ENCODE peak calls at places on chromosomes 7 and 10, in six cellular contexts. O is hepatocyte, C is heart right ventricle, M is colonic mucosa, D is stomach, P is PC-9. X is an unnamed sample. For H3K4me1, the result is how much of the 10 kb centered on the place peaks cover.

GRCh38 chr10:131743190-131744151 is 157.3 kb upstream of the PPP2R2D start:
- DNase-seq in M (no peak), P (no peak), D (no peak), C (no peak), O (peak), X (no peak)

GRCh38 chr7:121431996-121432395 is 35.9 kb upstream of the FAM3C start:
- DNase-seq in D (no peak), C (no peak), O (no peak), M (no peak), P (no peak), X (no peak)

GRCh38 chr10:68135922-68136718 is 26.8 kb downstream of the MYPN start:
- DNase-seq in D (no peak), O (peak), C (no peak), M (peak), P (peak), X (no peak)

GRCh38 chr10:130108934-130109604 is 1.6 kb downstream of the C10orf143 start:
- DNase-seq in O (no peak), P (no peak), C (no peak), D (no peak), M (no peak), X (no peak)

GRCh38 chr10:24444337-24444736 is 235.4 kb downstream of the KIAA1217 start:
- DNase-seq in O (no peak), C (no peak), P (no peak), M (no peak), D (no peak), X (no peak)

GRCh38 chr7:75813084-75813483 is 522 bp downstream of the CCL24 start:
- DNase-seq in C (no peak), M (no peak), D (no peak), O (no peak), P (no peak), X (no peak)

GRCh38 chr10:79275431-79275851 is 71.8 kb upstream of the PPIF start:
- DNase-seq in M (no peak), P (no peak), O (no peak), D (peak), C (peak), X (peak)

GRCh38 chr10:119119400-119119799 is 15.5 kb downstream of the DENND10 start:
- DNase-seq in C (no peak), M (no peak), P (no peak), O (no peak), D (no peak), X (no peak)

GRCh38 chr10:59805043-59805442 is 51.8 kb upstream of the MRLN start:
- DNase-seq in P (peak), M (peak), O (peak), D (peak), C (no peak), X (no peak)

GRCh38 chr10:121188005-121188404 is 336.8 kb downstream of the WDR11 start:
- DNase-seq in M (peak), P (no peak), D (no peak), O (peak), C (no peak), X (no peak)

GRCh38 chr7:45342236-45342635 is 184.6 kb downstream of the RAMP3 start:
- DNase-seq in C (no peak), P (no peak), D (no peak), M (no peak), O (no peak), X (no peak)

GRCh38 chr10:88209837-88210552 is 346.6 kb downstream of the PTEN start:
- DNase-seq in M (no peak), P (no peak), C (no peak), O (no peak), D (no peak), X (no peak)

GRCh38 chr7:12092499-12093130 is 118.5 kb upstream of the TMEM106B start:
- DNase-seq in P (no peak), C (no peak), O (no peak), M (no peak), D (no peak), X (no peak)

GRCh38 chr7:105191329-105191728 is 177.3 kb downstream of the KMT2E start:
- DNase-seq in P (no peak), O (no peak), D (no peak), C (no peak), M (no peak), X (no peak)

GRCh38 chr10:98646998-98647917 is 200.5 kb upstream of the HPS1 start:
- DNase-seq in P (no peak), D (no peak), M (no peak), O (no peak), C (no peak), X (no peak)

GRCh38 chr7:16554518-16555236 is 28.1 kb downstream of the LRRC72 start:
- DNase-seq in M (no peak), C (no peak), P (no peak), D (no peak), O (no peak), X (peak)

GRCh38 chr10:30062090-30062489 is 2.7 kb upstream of the JCAD start:
- DNase-seq in P (no peak), M (no peak), D (no peak), O (no peak), C (no peak), X (no peak)

GRCh38 chr7:30433082-30433481 is 45.5 kb downstream of the NOD1 start:
- DNase-seq in P (no peak), D (peak), C (peak), O (peak), M (peak), X (peak)

GRCh38 chr10:43196131-43196980 is 58.1 kb downstream of the CSGALNACT2 start:
- DNase-seq in M (no peak), O (no peak), P (no peak), D (no peak), C (no peak), X (no peak)

GRCh38 chr7:48090095-48090805 is 1.2 kb downstream of the UPP1 start:
- DNase-seq in D (no peak), C (peak), M (peak), P (peak), O (peak), X (peak)

GRCh38 chr7:43318188-43318587 is 205.7 kb downstream of the HECW1 start:
- DNase-seq in O (no peak), M (no peak), P (no peak), D (no peak), C (no peak), X (no peak)

GRCh38 chr10:79396587-79396986 is 48.8 kb downstream of the ZCCHC24 start:
- DNase-seq in O (no peak), M (no peak), P (no peak), C (no peak), D (no peak), X (no peak)

GRCh38 chr7:42269161-42269560 is 32.2 kb upstream of the GLI3 start:
- DNase-seq in C (no peak), P (no peak), D (no peak), O (no peak), M (no peak), X (no peak)

GRCh38 chr7:2107386-2108085 is 125.2 kb downstream of the MAD1L1 start:
- DNase-seq in M (no peak), D (no peak), O (no peak), C (no peak), P (no peak), X (no peak)

DNA sequence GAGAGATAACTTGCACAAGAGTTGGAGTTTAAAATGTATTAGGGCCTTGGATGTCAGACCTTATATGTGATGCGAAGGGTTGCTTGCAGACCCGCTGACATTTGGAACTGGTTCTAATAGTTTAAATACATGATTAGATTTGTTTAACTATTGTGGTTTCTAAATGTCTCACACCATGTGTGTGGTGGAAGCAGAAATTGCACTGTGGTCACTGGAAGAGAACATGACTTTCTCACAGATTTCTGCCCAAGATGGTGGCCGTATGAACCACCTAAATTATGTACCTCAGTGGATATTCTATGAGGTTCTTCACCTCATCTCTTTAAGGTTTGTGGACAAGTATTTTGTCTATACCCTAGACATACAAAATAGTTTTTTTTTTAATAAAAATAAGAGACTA is 8.2 kb upstream of the C1QL3 start:
- DNase-seq in P (no peak), D (no peak), C (no peak), M (no peak), O (no peak), X (no peak)
- TF ChIP-seq CTCF in P (no peak), D (no peak), C (no peak), M (no peak), O (no peak), X (no peak)

DNA sequence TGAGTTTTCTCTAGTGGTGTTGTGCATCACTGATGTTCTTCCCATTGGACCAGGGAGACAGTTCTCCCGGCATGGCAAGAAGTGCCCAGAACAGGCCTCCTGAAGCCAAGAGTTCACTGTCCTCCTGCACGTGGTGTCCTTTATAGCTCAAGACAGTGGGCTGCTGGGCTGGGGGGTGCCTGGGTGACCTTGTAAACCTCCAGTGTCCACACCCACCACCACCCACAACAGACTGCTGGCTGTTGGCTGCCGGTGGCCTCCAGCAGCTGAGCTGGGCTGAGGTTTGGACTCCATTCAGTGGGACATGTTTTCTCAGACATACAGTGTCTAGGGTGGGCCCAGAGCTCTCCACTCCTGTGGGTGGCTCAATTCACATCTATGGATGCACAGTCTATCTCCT is 42.2 kb downstream of the HK1 start:
- DNase-seq in P (no peak), O (no peak), D (no peak), M (no peak), C (no peak), X (no peak)
- H3K27ac ChIP-seq in P (no peak), O (no peak), D (peak), M (no peak), C (no peak), X (peak)

GRCh38 chr10:72065439-72066025 is 22.8 kb downstream of the SPOCK2 start:
- DNase-seq in M (peak), P (no peak), O (no peak), D (no peak), C (no peak), X (no peak)
- H3K4me1 ChIP-seq in M (under half), P (under half), O (under half), D (under half), C (under half), X (under half)

DNA sequence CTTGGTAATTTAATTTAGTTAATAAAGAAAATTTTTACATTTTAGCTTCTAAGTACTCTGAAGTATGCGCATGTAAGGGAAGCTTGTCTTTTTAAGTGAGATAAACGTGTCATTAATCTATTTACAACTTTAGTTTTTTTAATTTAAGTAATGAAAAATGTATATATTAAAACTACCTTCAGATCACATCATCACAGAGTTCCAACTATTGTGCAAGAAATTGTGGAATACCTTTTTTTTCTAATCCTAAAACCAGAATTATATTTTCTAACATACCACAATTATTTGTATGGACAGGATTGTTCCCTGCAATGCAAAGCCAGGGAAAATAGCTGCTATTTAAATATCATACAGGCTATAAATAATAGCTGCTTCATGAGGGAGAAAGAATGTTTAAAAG is 303.2 kb upstream of the KCND2 start:
- DNase-seq in M (no peak), O (no peak), D (no peak), C (no peak), P (no peak), X (no peak)
- TF ChIP-seq CTCF in M (no peak), O (no peak), D (no peak), C (no peak), P (no peak), X (no peak)

GRCh38 chr7:138233189-138233588 is 156.9 kb downstream of the AKR1D1 start:
- DNase-seq in P (no peak), D (peak), C (no peak), O (no peak), M (no peak), X (no peak)

GRCh38 chr7:138237995-138238394 is 161.7 kb downstream of the AKR1D1 start:
- DNase-seq in M (no peak), D (no peak), C (no peak), P (no peak), O (no peak), X (no peak)

GRCh38 chr7:138238734-138239133 is 162.5 kb downstream of the AKR1D1 start:
- DNase-seq in M (no peak), P (no peak), D (no peak), C (no peak), O (no peak), X (no peak)

GRCh38 chr7:138239244-138239643 is 163.0 kb downstream of the AKR1D1 start:
- DNase-seq in M (no peak), C (no peak), O (no peak), P (no peak), D (no peak), X (no peak)

GRCh38 chr7:138235207-138235606 is 158.9 kb downstream of the AKR1D1 start:
- DNase-seq in O (no peak), M (no peak), C (no peak), D (peak), P (no peak), X (no peak)
- H3K27ac ChIP-seq in O (no peak), M (no peak), C (no peak), D (no peak), P (no peak), X (no peak)

GRCh38 chr10:93462371-93462770 is 19.8 kb downstream of the MYOF start:
- DNase-seq in O (no peak), M (no peak), C (no peak), P (no peak), D (no peak), X (no peak)
- H3K4me1 ChIP-seq in O (under half), M (under half), C (under half), P (under half), D (half or more), X (half or more)

GRCh38 chr10:15439381-15439837 is 68.3 kb upstream of the FAM171A1 start:
- DNase-seq in P (no peak), D (no peak), M (no peak), C (peak), O (peak), X (peak)
- TF ChIP-seq CTCF in P (no peak), D (no peak), M (no peak), C (peak), O (peak), X (peak)

GRCh38 chr7:88377421-88377820 is 70.7 kb upstream of the STEAP4 start:
- DNase-seq in D (no peak), O (peak), M (no peak), C (no peak), P (peak), X (no peak)
- H3K27ac ChIP-seq in D (no peak), O (no peak), M (no peak), C (no peak), P (no peak), X (no peak)